ENCODE peak calls at places on chromosomes 16 and 17, in six cellular contexts. O is stomach; W is midbrain; R is activated T-helper 1 cell treated with anti-CD3 and anti-CD28 coated beads, Interleukin-2, amount 50 U/mL, for 16 hours; A is tibial artery; N is stimulated activated CD4-positive, alpha-beta T cell treated with anti-CD3 and anti-CD28 coated beads, Interleukin-15, amount 100 ng/mL, for 1 hour. H is an unnamed sample.

GRCh38 chr16:77450790-77451487 is 16.1 kb upstream of the ADAMTS18 start:
- DNase-seq in O (no peak), W (no peak), R (no peak), A (no peak), N (no peak), H (no peak)

GRCh38 chr16:12426122-12426521 is 377.6 kb downstream of the CPPED1 start:
- DNase-seq in O (no peak), W (no peak), R (no peak), A (no peak), N (no peak), H (no peak)

GRCh38 chr17:4157618-4158333 is 14.8 kb downstream of the CYB5D2 start:
- DNase-seq in O (no peak), W (no peak), R (no peak), A (no peak), N (no peak), H (no peak)

GRCh38 chr16:17499223-17499902 is 28.6 kb upstream of the XYLT1 start:
- DNase-seq in O (no peak), W (no peak), R (no peak), A (no peak), N (no peak), H (no peak)

GRCh38 chr17:48023408-48024148 is 14.0 kb downstream of the COPZ2 start:
- DNase-seq in O (peak), W (peak), R (no peak), A (peak), N (no peak), H (peak)

GRCh38 chr17:67546578-67547527 is 169.8 kb downstream of the PITPNC1 start:
- DNase-seq in O (peak), W (peak), R (no peak), A (no peak), N (no peak), H (no peak)

GRCh38 chr17:10169274-10169673 is 29.1 kb downstream of the GAS7 start:
- DNase-seq in O (no peak), W (no peak), R (no peak), A (no peak), N (no peak), H (no peak)

GRCh38 chr17:431494-431893 is 78.9 kb upstream of the RPH3AL start:
- DNase-seq in O (no peak), W (no peak), R (no peak), A (no peak), N (no peak), H (no peak)

GRCh38 chr16:73054732-73055481 is 7.0 kb upstream of the ZFHX3 start:
- DNase-seq in O (no peak), W (no peak), R (no peak), A (no peak), N (no peak), H (peak)

H was measured in mammary epithelial cell.